ENCODE peak calls at places on chromosomes 13 and 19, in nine cellular contexts. V, O, Z, W, I, X, M, R and T are unnamed samples.

GRCh38 chr13:42893346-42893745 is 98.7 kb downstream of the EPSTI1 start:
- DNase-seq in V (no peak), O (no peak), Z (peak; percentile 69), W (no peak), I (no peak), X (peak; percentile 50), M (no peak), R (no peak), T (no peak)

GRCh38 chr19:8304841-8305621 is 3.1 kb downstream of the CD320 start:
- DNase-seq in V (peak; percentile 90), O (no peak), Z (peak; percentile 4), W (peak; percentile 26), I (peak; percentile 49), X (no peak), M (peak; percentile 48), R (peak; percentile 10), T (no peak)

GRCh38 chr13:93714171-93714570 is 487.6 kb downstream of the GPC6 start:
- DNase-seq in V (no peak), O (no peak), Z (no peak), W (no peak), I (no peak), X (peak; percentile 15), M (no peak), R (no peak), T (no peak)

GRCh38 chr19:17860993-17861360 is 1.3 kb downstream of the RPL18A start:
- DNase-seq in V (peak; percentile 24), O (no peak), Z (no peak), W (no peak), I (no peak), X (peak; percentile 25), M (no peak), R (no peak), T (no peak)

GRCh38 chr13:113064534-113065405 is 40.8 kb upstream of the F7 start:
- DNase-seq in V (peak; percentile 39), O (no peak), Z (no peak), W (no peak), I (no peak), X (peak; percentile 60), M (no peak), R (no peak), T (peak; percentile 96)

GRCh38 chr19:48842744-48843162 is 6.5 kb upstream of the HSD17B14 start:
- DNase-seq in V (peak; percentile 80), O (no peak), Z (peak; percentile 48), W (no peak), I (peak; percentile 65), X (peak; percentile 48), M (no peak), R (no peak), T (no peak)

GRCh38 chr13:66222127-66222526 is 1008.0 kb downstream of the PCDH9 start:
- DNase-seq in V (no peak), O (no peak), Z (no peak), W (no peak), I (no peak), X (no peak), M (no peak), R (no peak), T (no peak)

GRCh38 chr13:27977476-27978300 is 8.6 kb upstream of the CDX2 start:
- DNase-seq in V (no peak), O (peak; percentile 63), Z (no peak), W (no peak), I (no peak), X (no peak), M (peak; percentile 31), R (no peak), T (no peak)

GRCh38 chr13:42405665-42406390 is 133.9 kb downstream of the AKAP11 start:
- DNase-seq in V (no peak), O (no peak), Z (peak; percentile 0), W (no peak), I (no peak), X (peak; percentile 8), M (no peak), R (no peak), T (no peak)

GRCh38 chr13:109301711-109302110 is 484.7 kb downstream of the IRS2 start:
- DNase-seq in V (no peak), O (no peak), Z (no peak), W (no peak), I (no peak), X (no peak), M (no peak), R (no peak), T (no peak)

GRCh38 chr19:4042064-4042730 is 24.5 kb downstream of the ZBTB7A start:
- DNase-seq in V (no peak), O (no peak), Z (no peak), W (no peak), I (no peak), X (no peak), M (peak; percentile 45), R (no peak), T (no peak)

GRCh38 chr19:4043410-4043809 is 23.3 kb downstream of the ZBTB7A start:
- DNase-seq in V (no peak), O (peak; percentile 68), Z (no peak), W (no peak), I (no peak), X (no peak), M (no peak), R (no peak), T (no peak)

GRCh38 chr19:4044927-4045557 is 21.7 kb downstream of the ZBTB7A start:
- DNase-seq in V (no peak), O (no peak), Z (no peak), W (no peak), I (no peak), X (no peak), M (peak; percentile 43), R (no peak), T (no peak)

GRCh38 chr19:4043966-4044365 is 22.7 kb downstream of the ZBTB7A start:
- DNase-seq in V (no peak), O (no peak), Z (no peak), W (no peak), I (no peak), X (no peak), M (peak; percentile 46), R (no peak), T (no peak)

DNA sequence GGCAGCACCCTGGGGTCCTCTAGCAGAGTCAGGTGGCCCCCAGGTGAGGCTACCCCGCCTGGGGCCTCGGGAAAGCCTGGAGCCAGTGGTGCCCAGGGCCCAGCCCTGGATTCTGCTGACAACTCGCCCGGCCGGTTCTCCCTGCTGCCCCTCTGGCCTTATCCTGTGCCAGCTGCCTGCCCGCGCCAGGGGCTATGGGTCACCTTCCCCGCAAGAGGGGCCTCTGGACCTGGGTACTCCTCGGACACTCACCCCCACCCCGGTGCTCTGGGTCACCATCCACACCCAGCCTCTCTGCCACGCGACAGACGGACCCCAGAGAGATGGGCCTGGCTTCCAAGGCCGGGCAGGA is 24.0 kb downstream of the ZBTB7A start:
- DNase-seq in V (no peak), O (no peak), Z (no peak), W (peak; percentile 89), I (no peak), X (no peak), M (peak; percentile 47), R (no peak), T (no peak)
- TF ChIP-seq POLR2A in V (no peak), O (no peak), Z (no peak), W (no peak), I (no peak), X (no peak), M (no peak), R (no peak), T (no peak)

GRCh38 chr13:110713642-110713952 is at the start of gene ING1:
- DNase-seq in V (no peak), O (no peak), Z (no peak), W (no peak), I (no peak), X (no peak), M (no peak), R (no peak), T (no peak)

GRCh38 chr13:110716235-110716505 is 2.7 kb downstream of the ING1 start:
- DNase-seq in V (peak; percentile 55), O (peak; percentile 68), Z (peak; percentile 76), W (peak; percentile 51), I (peak; percentile 38), X (no peak), M (peak; percentile 93), R (peak; percentile 28), T (peak; percentile 44)

GRCh38 chr13:110713981-110714797 is 689 bp downstream of the ING1 start:
- DNase-seq in V (peak; percentile 50), O (peak; percentile 76), Z (peak; percentile 73), W (peak; percentile 59), I (peak; percentile 67), X (peak; percentile 32), M (peak; percentile 71), R (peak; percentile 31), T (peak; percentile 52)

GRCh38 chr13:110714798-110715394 is 1.4 kb downstream of the ING1 start:
- DNase-seq in V (peak; percentile 50), O (peak; percentile 79), Z (peak; percentile 56), W (peak; percentile 55), I (peak; percentile 57), X (peak; percentile 25), M (peak; percentile 70), R (peak; percentile 41), T (no peak)

GRCh38 chr13:110715395-110716234 is 2.1 kb downstream of the ING1 start:
- DNase-seq in V (peak; percentile 95), O (peak; percentile 98), Z (peak; percentile 99), W (peak; percentile 98), I (peak; percentile 99), X (peak; percentile 100), M (peak; percentile 99), R (peak; percentile 96), T (peak; percentile 100)
- TF ChIP-seq POLR2A in V (no peak), O (peak; percentile 91), Z (peak; percentile 83), W (no peak), I (peak; percentile 35), X (no peak), M (peak; percentile 77), R (peak; percentile 82), T (peak; percentile 77)

GRCh38 chr19:41699231-41699967 is 9.0 kb upstream of the CEACAM5 start:
- DNase-seq in V (no peak), O (no peak), Z (no peak), W (peak; percentile 21), I (no peak), X (no peak), M (peak; percentile 23), R (no peak), T (no peak)
- TF ChIP-seq POLR2A in V (no peak), O (no peak), Z (no peak), W (no peak), I (no peak), X (no peak), M (no peak), R (no peak), T (no peak)

GRCh38 chr19:6056282-6056741 is 54.0 kb downstream of the RFX2 start:
- DNase-seq in V (no peak), O (peak; percentile 85), Z (no peak), W (no peak), I (no peak), X (no peak), M (peak; percentile 53), R (no peak), T (no peak)
- TF ChIP-seq POLR2A in V (no peak), O (no peak), Z (no peak), W (no peak), I (no peak), X (no peak), M (no peak), R (no peak), T (no peak)